ENCODE peak calls at places on chromosomes 13 and 19, in eight cellular contexts. One of them, this sample, is unnamed.

GRCh38 chr19:39502640-39503417 is 4.1 kb downstream of the DLL3 start:
- DNase-seq in GM12878: no peak
- DNase-seq in fibroblast of lung: peak; percentile 66
- DNase-seq in mammary epithelial cell: peak; percentile 53
- DNase-seq in neural progenitor cell: peak; percentile 95
- DNase-seq in hepatocyte: peak; percentile 87
- DNase-seq in astrocyte: peak; percentile 45
- DNase-seq in H1: peak; percentile 93
- DNase-seq in this sample: no peak

GRCh38 chr13:91078093-91078679 is 269.3 kb upstream of the MIR17HG start:
- DNase-seq in GM12878: no peak
- DNase-seq in fibroblast of lung: peak; percentile 29
- DNase-seq in mammary epithelial cell: no peak
- DNase-seq in neural progenitor cell: peak; percentile 16
- DNase-seq in hepatocyte: peak; percentile 20
- DNase-seq in astrocyte: no peak
- DNase-seq in H1: no peak
- DNase-seq in this sample: no peak

GRCh38 chr19:19529783-19530422 is 1.2 kb downstream of the YJEFN3 start:
- DNase-seq in GM12878: no peak
- DNase-seq in fibroblast of lung: no peak
- DNase-seq in mammary epithelial cell: no peak
- DNase-seq in neural progenitor cell: no peak
- DNase-seq in hepatocyte: no peak
- DNase-seq in astrocyte: no peak
- DNase-seq in H1: no peak
- DNase-seq in this sample: no peak

GRCh38 chr19:40282209-40282580 is 3.0 kb downstream of the AKT2 start:
- DNase-seq in GM12878: no peak
- DNase-seq in fibroblast of lung: no peak
- DNase-seq in mammary epithelial cell: no peak
- DNase-seq in neural progenitor cell: no peak
- DNase-seq in hepatocyte: no peak
- DNase-seq in astrocyte: no peak
- DNase-seq in H1: no peak
- DNase-seq in this sample: no peak

GRCh38 chr19:42283248-42284065 is 14.4 kb downstream of the CIC start:
- DNase-seq in GM12878: peak; percentile 69
- DNase-seq in fibroblast of lung: peak; percentile 90
- DNase-seq in mammary epithelial cell: peak; percentile 91
- DNase-seq in neural progenitor cell: peak; percentile 98
- DNase-seq in hepatocyte: peak; percentile 99
- DNase-seq in astrocyte: peak; percentile 75
- DNase-seq in H1: peak; percentile 91
- DNase-seq in this sample: peak; percentile 71

GRCh38 chr13:90793261-90793785 is 554.2 kb upstream of the MIR17HG start:
- DNase-seq in GM12878: no peak
- DNase-seq in fibroblast of lung: peak; percentile 9
- DNase-seq in mammary epithelial cell: no peak
- DNase-seq in neural progenitor cell: no peak
- DNase-seq in hepatocyte: no peak
- DNase-seq in astrocyte: peak; percentile 81
- DNase-seq in H1: no peak
- DNase-seq in this sample: no peak

GRCh38 chr19:38392707-38393308 is 4.3 kb downstream of the SPRED3 start:
- DNase-seq in GM12878: no peak
- DNase-seq in fibroblast of lung: no peak
- DNase-seq in mammary epithelial cell: peak; percentile 24
- DNase-seq in neural progenitor cell: no peak
- DNase-seq in hepatocyte: peak; percentile 81
- DNase-seq in astrocyte: peak; percentile 40
- DNase-seq in H1: no peak
- DNase-seq in this sample: no peak

GRCh38 chr19:42126565-42126964 is 5.7 kb downstream of the POU2F2 start:
- DNase-seq in GM12878: peak; percentile 42
- DNase-seq in fibroblast of lung: no peak
- DNase-seq in mammary epithelial cell: no peak
- DNase-seq in neural progenitor cell: no peak
- DNase-seq in hepatocyte: no peak
- DNase-seq in astrocyte: no peak
- DNase-seq in H1: no peak
- DNase-seq in this sample: no peak

GRCh38 chr19:2774083-2774679 is 8.9 kb downstream of the SGTA start:
- DNase-seq in GM12878: no peak
- DNase-seq in fibroblast of lung: no peak
- DNase-seq in mammary epithelial cell: no peak
- DNase-seq in neural progenitor cell: no peak
- DNase-seq in hepatocyte: no peak
- DNase-seq in astrocyte: no peak
- DNase-seq in H1: no peak
- DNase-seq in this sample: no peak

GRCh38 chr13:50676602-50677001 is 166.9 kb downstream of the DLEU7 start:
- DNase-seq in GM12878: no peak
- DNase-seq in fibroblast of lung: peak; percentile 31
- DNase-seq in mammary epithelial cell: peak; percentile 50
- DNase-seq in neural progenitor cell: no peak
- DNase-seq in hepatocyte: peak; percentile 47
- DNase-seq in astrocyte: peak; percentile 89
- DNase-seq in H1: no peak
- DNase-seq in this sample: peak; percentile 95

GRCh38 chr19:10769533-10770491 is 51.9 kb downstream of the DNM2 start:
- DNase-seq in GM12878: no peak
- DNase-seq in fibroblast of lung: peak; percentile 34
- DNase-seq in mammary epithelial cell: no peak
- DNase-seq in neural progenitor cell: peak; percentile 50
- DNase-seq in hepatocyte: peak; percentile 72
- DNase-seq in astrocyte: no peak
- DNase-seq in H1: no peak
- DNase-seq in this sample: no peak

GRCh38 chr19:55376381-55376933 is at the start of gene TMEM190:
- DNase-seq in GM12878: no peak
- DNase-seq in fibroblast of lung: no peak
- DNase-seq in mammary epithelial cell: peak; percentile 22
- DNase-seq in neural progenitor cell: peak; percentile 46
- DNase-seq in hepatocyte: no peak
- DNase-seq in astrocyte: no peak
- DNase-seq in H1: peak; percentile 76
- DNase-seq in this sample: no peak

GRCh38 chr19:39411006-39411831 is 1.2 kb upstream of the PLEKHG2 start:
- DNase-seq in GM12878: no peak
- DNase-seq in fibroblast of lung: peak; percentile 76
- DNase-seq in mammary epithelial cell: peak; percentile 53
- DNase-seq in neural progenitor cell: no peak
- DNase-seq in hepatocyte: peak; percentile 86
- DNase-seq in astrocyte: no peak
- DNase-seq in H1: peak; percentile 52
- DNase-seq in this sample: no peak

GRCh38 chr13:46668302-46668720 is 115.3 kb downstream of the LRCH1 start:
- DNase-seq in GM12878: no peak
- DNase-seq in fibroblast of lung: peak; percentile 94
- DNase-seq in mammary epithelial cell: peak; percentile 78
- DNase-seq in neural progenitor cell: no peak
- DNase-seq in hepatocyte: no peak
- DNase-seq in astrocyte: peak; percentile 91
- DNase-seq in H1: no peak
- DNase-seq in this sample: no peak

GRCh38 chr13:85462792-85463425 is 336.3 kb downstream of the SLITRK6 start:
- DNase-seq in GM12878: no peak
- DNase-seq in fibroblast of lung: no peak
- DNase-seq in mammary epithelial cell: no peak
- DNase-seq in neural progenitor cell: no peak
- DNase-seq in hepatocyte: no peak
- DNase-seq in astrocyte: no peak
- DNase-seq in H1: no peak
- DNase-seq in this sample: no peak

GRCh38 chr19:1449467-1450442 is at the start of gene APC2:
- DNase-seq in GM12878: no peak
- DNase-seq in fibroblast of lung: peak; percentile 26
- DNase-seq in mammary epithelial cell: no peak
- DNase-seq in neural progenitor cell: peak; percentile 95
- DNase-seq in hepatocyte: peak; percentile 49
- DNase-seq in astrocyte: no peak
- DNase-seq in H1: peak; percentile 93
- DNase-seq in this sample: no peak
- TF ChIP-seq EZH2 in GM12878: no peak
- TF ChIP-seq EZH2 in fibroblast of lung: peak; percentile 32
- TF ChIP-seq EZH2 in mammary epithelial cell: peak; percentile 74
- TF ChIP-seq EZH2 in neural progenitor cell: peak; percentile 38
- TF ChIP-seq EZH2 in hepatocyte: peak; percentile 86
- TF ChIP-seq EZH2 in astrocyte: peak; percentile 91
- TF ChIP-seq EZH2 in H1: no peak
- TF ChIP-seq EZH2 in this sample: no peak

GRCh38 chr19:1750343-1751021 is 2.8 kb upstream of the ONECUT3 start:
- DNase-seq in GM12878: no peak
- DNase-seq in fibroblast of lung: no peak
- DNase-seq in mammary epithelial cell: no peak
- DNase-seq in neural progenitor cell: no peak
- DNase-seq in hepatocyte: no peak
- DNase-seq in astrocyte: no peak
- DNase-seq in H1: peak; percentile 58
- DNase-seq in this sample: no peak

GRCh38 chr19:1751367-1752008 is 1.8 kb upstream of the ONECUT3 start:
- DNase-seq in GM12878: no peak
- DNase-seq in fibroblast of lung: no peak
- DNase-seq in mammary epithelial cell: no peak
- DNase-seq in neural progenitor cell: no peak
- DNase-seq in hepatocyte: no peak
- DNase-seq in astrocyte: no peak
- DNase-seq in H1: no peak
- DNase-seq in this sample: no peak

GRCh38 chr19:1748115-1748702 is 5.1 kb upstream of the ONECUT3 start:
- DNase-seq in GM12878: no peak
- DNase-seq in fibroblast of lung: no peak
- DNase-seq in mammary epithelial cell: no peak
- DNase-seq in neural progenitor cell: no peak
- DNase-seq in hepatocyte: peak; percentile 57
- DNase-seq in astrocyte: no peak
- DNase-seq in H1: peak; percentile 88
- DNase-seq in this sample: no peak

GRCh38 chr19:1748703-1749341 is 4.5 kb upstream of the ONECUT3 start:
- DNase-seq in GM12878: no peak
- DNase-seq in fibroblast of lung: no peak
- DNase-seq in mammary epithelial cell: no peak
- DNase-seq in neural progenitor cell: no peak
- DNase-seq in hepatocyte: no peak
- DNase-seq in astrocyte: no peak
- DNase-seq in H1: peak; percentile 65
- DNase-seq in this sample: no peak

DNA sequence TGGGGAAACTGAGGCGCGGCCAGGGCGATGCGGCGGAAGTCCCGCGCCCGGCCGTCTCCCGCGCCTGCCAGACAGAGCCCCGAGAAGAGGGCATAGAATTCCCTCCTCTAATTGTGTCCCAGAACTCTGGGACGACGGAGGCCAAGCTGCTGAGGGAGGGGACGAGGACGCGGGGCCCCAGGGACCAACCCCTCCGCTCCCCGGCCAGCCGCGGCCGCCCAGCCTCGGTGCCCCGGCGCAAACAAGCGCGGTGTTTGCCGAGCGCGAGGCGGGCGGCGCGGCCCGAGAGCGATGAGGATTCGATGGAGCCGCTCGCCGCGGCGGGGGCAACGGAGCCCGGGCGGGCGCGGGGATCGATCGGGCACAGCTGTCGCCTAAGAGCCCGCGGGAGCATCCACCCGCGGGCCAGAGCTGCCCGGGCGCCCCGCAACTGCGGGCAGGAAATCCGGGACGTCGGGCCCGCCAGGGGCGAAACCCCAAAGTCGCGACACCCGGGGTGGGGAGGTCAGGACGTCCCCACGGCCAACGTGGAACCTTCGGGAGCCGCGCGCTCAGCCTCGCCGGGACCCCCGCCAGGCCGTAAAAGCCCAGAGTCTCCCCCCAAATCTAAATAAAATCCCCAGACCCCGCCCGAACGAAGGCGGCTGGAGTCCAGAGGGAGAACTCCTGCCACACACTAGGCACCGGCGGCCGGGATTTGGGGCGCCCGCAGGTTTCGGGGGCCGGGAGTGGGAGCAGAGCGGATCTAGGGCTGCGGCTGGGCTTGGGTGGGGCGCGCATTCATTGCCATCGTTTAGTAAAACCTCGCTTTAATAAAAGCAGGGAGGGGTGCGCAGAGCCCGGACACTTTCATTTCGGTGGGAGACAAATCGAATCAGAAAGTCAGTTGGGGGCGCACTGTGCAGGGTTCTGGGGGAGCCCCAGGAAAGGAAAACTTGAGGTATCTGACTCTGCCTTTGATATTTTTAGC is 3.6 kb upstream of the ONECUT3 start:
- DNase-seq in GM12878: no peak
- DNase-seq in fibroblast of lung: no peak
- DNase-seq in mammary epithelial cell: no peak
- DNase-seq in neural progenitor cell: peak; percentile 63
- DNase-seq in hepatocyte: no peak
- DNase-seq in astrocyte: no peak
- DNase-seq in H1: no peak
- DNase-seq in this sample: no peak
- TF ChIP-seq EZH2 in GM12878: peak; percentile 32
- TF ChIP-seq EZH2 in fibroblast of lung: peak; percentile 85
- TF ChIP-seq EZH2 in mammary epithelial cell: no peak
- TF ChIP-seq EZH2 in neural progenitor cell: peak; percentile 100
- TF ChIP-seq EZH2 in hepatocyte: peak; percentile 79
- TF ChIP-seq EZH2 in astrocyte: peak; percentile 81
- TF ChIP-seq EZH2 in H1: peak; percentile 99
- TF ChIP-seq EZH2 in this sample: no peak

GRCh38 chr19:17869114-17869608 is 2.6 kb upstream of the SLC5A5 start:
- DNase-seq in GM12878: no peak
- DNase-seq in fibroblast of lung: no peak
- DNase-seq in mammary epithelial cell: no peak
- DNase-seq in neural progenitor cell: no peak
- DNase-seq in hepatocyte: no peak
- DNase-seq in astrocyte: no peak
- DNase-seq in H1: peak; percentile 63
- DNase-seq in this sample: no peak
- TF ChIP-seq EZH2 in GM12878: no peak
- TF ChIP-seq EZH2 in fibroblast of lung: no peak
- TF ChIP-seq EZH2 in mammary epithelial cell: no peak
- TF ChIP-seq EZH2 in neural progenitor cell: no peak
- TF ChIP-seq EZH2 in hepatocyte: no peak
- TF ChIP-seq EZH2 in astrocyte: peak; percentile 0
- TF ChIP-seq EZH2 in H1: no peak
- TF ChIP-seq EZH2 in this sample: no peak

DNA sequence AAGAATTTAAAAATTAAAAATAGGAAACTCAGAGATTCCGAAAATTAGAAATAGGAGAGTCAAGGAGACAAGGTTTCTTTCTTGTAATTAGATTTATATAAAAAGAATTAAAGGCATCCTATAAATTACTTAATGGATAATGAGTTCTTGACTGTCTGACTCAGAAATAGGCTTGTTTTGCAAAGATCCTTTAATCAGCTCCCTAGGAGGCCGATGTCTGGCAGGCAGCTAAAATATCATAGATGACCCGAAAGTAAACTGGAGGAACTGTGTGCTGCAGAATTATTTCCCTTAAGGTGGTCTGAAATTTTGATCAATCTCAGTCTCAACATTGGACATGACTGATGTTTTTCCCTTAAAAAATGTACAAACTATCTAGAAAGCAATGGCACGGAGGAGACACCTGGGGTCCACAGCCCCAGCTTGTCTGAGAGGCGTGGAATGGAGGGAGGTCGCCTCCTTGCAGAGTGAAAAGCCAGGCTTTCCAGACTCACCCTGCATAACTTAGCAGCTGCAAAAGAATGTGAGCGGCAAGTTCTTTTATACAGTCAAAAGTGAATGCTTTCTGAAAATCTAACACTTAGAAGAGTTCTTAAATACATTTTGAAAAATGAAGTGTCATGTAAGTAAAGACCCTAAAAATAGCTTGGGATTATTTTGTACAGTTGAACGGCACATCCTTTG is 44.7 kb downstream of the MBNL2 start:
- DNase-seq in GM12878: no peak
- DNase-seq in fibroblast of lung: no peak
- DNase-seq in mammary epithelial cell: no peak
- DNase-seq in neural progenitor cell: peak; percentile 19
- DNase-seq in hepatocyte: no peak
- DNase-seq in astrocyte: peak; percentile 51
- DNase-seq in H1: no peak
- DNase-seq in this sample: no peak
- TF ChIP-seq EZH2 in GM12878: no peak
- TF ChIP-seq EZH2 in fibroblast of lung: no peak
- TF ChIP-seq EZH2 in mammary epithelial cell: no peak
- TF ChIP-seq EZH2 in neural progenitor cell: no peak
- TF ChIP-seq EZH2 in hepatocyte: no peak
- TF ChIP-seq EZH2 in astrocyte: no peak
- TF ChIP-seq EZH2 in H1: no peak
- TF ChIP-seq EZH2 in this sample: no peak

This sample was measured in PC-9.